ENCODE peak calls at places on chromosomes 6 and 20, in four cellular contexts. W, G, I and T are unnamed samples.

GRCh38 chr6:68506911-68507310 is 128.2 kb upstream of the ADGRB3 start:
- DNase-seq in W (no peak), G (no peak), I (no peak), T (no peak)

GRCh38 chr6:112030965-112031660 is 22.8 kb upstream of the CCN6 start:
- DNase-seq in W (no peak), G (no peak), I (no peak), T (no peak)

GRCh38 chr6:90151827-90152449 is 144.7 kb downstream of the BACH2 start:
- DNase-seq in W (no peak), G (no peak), I (no peak), T (no peak)

GRCh38 chr6:149951096-149951495 is 9.3 kb downstream of the ULBP2 start:
- DNase-seq in W (no peak), G (no peak), I (no peak), T (no peak)

GRCh38 chr6:56399250-56399671 is 151.9 kb upstream of the COL21A1 start:
- DNase-seq in W (peak; percentile 19), G (no peak), I (no peak), T (peak; percentile 39)

GRCh38 chr20:51378171-51378928 is 164.2 kb downstream of the NFATC2 start:
- DNase-seq in W (no peak), G (no peak), I (no peak), T (no peak)

GRCh38 chr6:5550631-5551030 is 289.3 kb downstream of the FARS2 start:
- DNase-seq in W (no peak), G (no peak), I (no peak), T (no peak)

GRCh38 chr6:13548500-13549210 is 25.7 kb upstream of the SIRT5 start:
- DNase-seq in W (no peak), G (no peak), I (no peak), T (no peak)

GRCh38 chr20:15965165-15965564 is 608.1 kb downstream of the KIF16B start:
- DNase-seq in W (no peak), G (no peak), I (no peak), T (no peak)

DNA sequence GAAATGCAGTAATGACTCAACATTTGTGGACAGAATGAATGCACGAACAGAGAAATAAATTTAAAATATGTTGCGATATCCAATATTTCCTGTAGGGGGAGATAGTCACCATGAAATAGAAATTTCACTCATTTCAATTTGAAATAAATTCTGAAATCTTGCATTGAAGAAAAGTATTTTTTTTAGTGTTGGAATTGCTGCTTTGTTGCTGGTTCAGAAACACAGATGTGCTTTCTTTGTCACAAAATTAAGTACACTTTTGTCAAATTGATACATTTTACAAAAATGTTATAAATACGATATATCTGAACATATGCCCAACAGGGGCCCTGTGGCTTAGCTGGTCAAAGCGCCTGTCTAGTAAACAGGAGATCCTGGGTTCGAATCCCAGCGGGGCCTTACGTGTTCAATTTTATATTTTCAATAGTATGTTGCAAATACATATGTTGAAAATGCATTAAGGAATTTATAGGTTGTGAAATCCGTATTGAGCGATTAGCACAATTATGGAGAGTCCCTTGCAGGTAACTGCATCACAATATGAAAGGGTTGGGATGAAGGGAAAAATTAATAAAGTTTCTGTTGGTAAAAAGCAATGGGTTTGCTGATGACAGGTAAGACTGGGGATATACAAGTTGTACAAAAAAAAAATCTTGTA is 85.4 kb upstream of the PRSS16 start:
- DNase-seq in W (peak; percentile 74), G (peak; percentile 35), I (peak; percentile 61), T (peak; percentile 76)
- H3K4me3 ChIP-seq in W (no peak overlapping the region), G (no peak overlapping the region), I (no peak overlapping the region), T (no peak overlapping the region)

GRCh38 chr6:157139054-157139708 is 184.1 kb downstream of the TMEM242 start:
- DNase-seq in W (no peak), G (no peak), I (no peak), T (no peak)
- TF ChIP-seq CTCF in W (no peak), G (no peak), I (no peak), T (peak; percentile 8)

GRCh38 chr20:62219101-62219991 is 732 bp downstream of the HRH3 start:
- DNase-seq in W (no peak), G (no peak), I (no peak), T (no peak)
- H3K4me3 ChIP-seq in W (no peak overlapping the region), G (no peak overlapping the region), I (no peak overlapping the region), T (no peak overlapping the region)

DNA sequence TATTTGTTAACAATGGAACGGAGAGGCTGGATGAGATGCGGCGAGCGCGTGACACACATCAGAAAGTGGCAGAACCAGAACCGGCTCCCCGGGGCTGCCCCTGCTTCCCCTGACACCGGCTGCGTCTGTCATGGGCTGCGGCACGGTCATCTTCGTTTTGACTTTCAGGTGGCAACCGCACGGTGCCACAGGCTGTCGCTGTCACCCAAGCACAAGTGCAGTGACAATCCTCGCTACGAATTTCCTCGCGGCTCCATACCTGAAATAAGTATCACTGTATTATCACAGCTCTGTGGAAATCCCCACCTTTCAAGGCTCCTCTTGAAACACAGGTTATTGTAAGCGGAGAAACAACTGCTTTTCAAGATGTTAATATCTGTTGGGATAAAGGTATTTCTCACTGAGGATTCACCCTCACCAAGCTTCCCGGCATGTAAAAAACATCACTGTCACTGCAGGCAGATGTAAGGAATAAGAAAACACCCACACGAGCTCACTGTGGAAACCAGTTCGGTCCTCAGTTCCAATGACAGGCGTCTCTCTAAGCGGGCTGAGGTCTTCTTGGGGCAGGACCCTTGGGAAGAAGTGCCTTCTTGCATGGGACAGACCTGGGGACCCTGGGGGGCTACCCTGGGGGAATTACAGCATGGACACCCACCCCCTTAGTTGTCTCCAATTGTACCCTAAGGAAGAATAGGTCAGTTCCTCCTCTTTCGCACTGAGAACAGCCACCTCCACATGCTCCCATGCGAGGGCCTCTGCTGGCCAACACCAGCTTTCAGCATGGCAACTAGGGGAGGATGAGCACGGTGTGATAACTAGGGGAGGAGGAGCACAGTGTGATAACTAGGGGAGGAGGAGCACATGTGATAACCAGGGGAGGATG is 86.3 kb downstream of the DACT2 start:
- DNase-seq in W (no peak), G (no peak), I (no peak), T (no peak)
- TF ChIP-seq CTCF in W (no peak), G (no peak), I (no peak), T (no peak)

GRCh38 chr6:16730720-16731502 is 30.3 kb downstream of the ATXN1 start:
- DNase-seq in W (no peak), G (no peak), I (no peak), T (no peak)
- H3K4me3 ChIP-seq in W (no peak overlapping the region), G (no peak overlapping the region), I (no peak overlapping the region), T (no peak overlapping the region)

DNA sequence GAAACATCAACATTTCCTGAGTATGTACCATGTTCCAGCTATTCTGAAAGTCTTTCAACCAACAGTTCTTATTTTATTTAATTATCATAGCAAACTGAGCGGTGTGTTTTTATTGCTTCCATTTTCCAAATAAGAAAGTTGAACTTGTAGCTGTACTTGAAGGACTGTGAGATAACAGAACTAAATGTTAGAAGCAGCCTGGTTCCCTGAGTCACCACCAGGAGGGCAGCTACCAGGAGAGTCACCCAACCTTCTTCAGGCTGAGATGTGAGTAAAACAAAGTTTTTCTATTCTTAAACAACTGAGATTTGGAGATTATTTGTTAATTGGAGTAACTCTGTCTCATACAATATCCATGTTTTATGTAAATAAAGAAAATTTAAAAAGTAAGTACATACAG is 403.4 kb downstream of the PKHD1 start:
- DNase-seq in W (no peak), G (no peak), I (no peak), T (no peak)
- TF ChIP-seq CTCF in W (no peak), G (no peak), I (no peak), T (no peak)

GRCh38 chr6:170440437-170440836 is 112.7 kb downstream of the PSMB1 start:
- DNase-seq in W (no peak), G (no peak), I (no peak), T (no peak)

GRCh38 chr6:170438402-170438753 is 114.7 kb downstream of the PSMB1 start:
- DNase-seq in W (peak; percentile 99), G (peak; percentile 96), I (peak; percentile 89), T (peak; percentile 97)

GRCh38 chr6:170441316-170441715 is 111.8 kb downstream of the PSMB1 start:
- DNase-seq in W (peak; percentile 31), G (no peak), I (no peak), T (peak; percentile 45)

GRCh38 chr6:170438861-170439260 is 114.2 kb downstream of the PSMB1 start:
- DNase-seq in W (no peak), G (no peak), I (no peak), T (no peak)

GRCh38 chr6:170439366-170440351 is 113.4 kb downstream of the PSMB1 start:
- DNase-seq in W (no peak), G (no peak), I (no peak), T (no peak)
- H3K4me3 ChIP-seq in W (no peak overlapping the region), G (no peak overlapping the region), I (no peak overlapping the region), T (no peak overlapping the region)

GRCh38 chr20:62336329-62336728 is 30.8 kb downstream of the LAMA5 start:
- DNase-seq in W (no peak), G (no peak), I (no peak), T (no peak)

GRCh38 chr20:62336775-62337557 is 30.1 kb downstream of the LAMA5 start:
- DNase-seq in W (no peak), G (no peak), I (no peak), T (no peak)

GRCh38 chr20:62338294-62338620 is 28.9 kb downstream of the LAMA5 start:
- DNase-seq in W (no peak), G (no peak), I (no peak), T (no peak)

GRCh38 chr20:62339647-62340062 is 27.5 kb downstream of the LAMA5 start:
- DNase-seq in W (no peak), G (no peak), I (no peak), T (no peak)

DNA sequence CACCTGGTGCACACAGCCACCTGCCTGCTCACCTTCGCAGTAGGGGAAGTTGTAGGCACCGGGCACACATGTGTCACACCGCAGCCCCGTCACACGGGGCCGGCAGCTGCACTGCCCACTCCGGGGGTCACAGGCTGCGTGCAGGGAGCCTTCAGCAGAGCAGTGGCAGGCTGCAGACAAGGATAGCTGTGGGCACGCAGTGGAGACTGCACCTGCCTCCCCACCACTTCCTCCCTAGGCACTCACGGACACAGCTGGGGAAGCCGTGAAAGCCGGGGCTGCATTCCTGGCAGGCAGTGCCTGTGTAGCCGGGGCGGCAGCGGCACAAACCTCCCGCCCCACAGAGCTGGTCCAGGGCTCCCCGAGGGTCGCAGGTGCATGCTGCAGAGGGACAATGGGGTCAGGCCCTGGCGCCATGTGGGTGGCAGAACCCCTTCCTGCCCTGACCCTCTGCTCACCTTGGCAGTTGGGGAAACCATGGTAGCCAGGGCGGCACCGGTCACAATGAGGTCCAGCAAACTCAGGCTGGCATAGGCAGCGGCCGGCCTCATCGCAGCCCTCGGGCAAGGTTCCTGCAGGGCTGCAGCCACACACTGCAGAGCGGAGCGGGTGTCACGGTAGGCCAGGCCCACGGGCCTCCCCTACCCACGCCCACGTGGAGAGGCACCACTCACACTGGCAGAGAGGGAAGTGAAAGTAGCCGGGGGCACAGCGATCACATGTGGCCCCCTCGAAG is 29.4 kb downstream of the LAMA5 start:
- DNase-seq in W (no peak), G (no peak), I (no peak), T (no peak)
- TF ChIP-seq CTCF in W (no peak), G (no peak), I (no peak), T (no peak)

GRCh38 chr6:1314617-1315016 is 2.7 kb downstream of the FOXQ1 start:
- DNase-seq in W (no peak), G (no peak), I (no peak), T (no peak)
- H3K4me3 ChIP-seq in W (no peak overlapping the region), G (no peak overlapping the region), I (peak overlapping the region; percentile 66), T (no peak overlapping the region)